ENCODE peak calls at places on chromosomes 13 and 19, in seven cellular contexts. G, V, F, R, H, I and K are unnamed samples.

GRCh38 chr19:6772028-6772865 is at the start of gene VAV1:
- DNase-seq in V (peak), G (no peak), H (no peak), F (peak), I (no peak), R (no peak), K (peak)

GRCh38 chr13:24742294-24742693 is 21.7 kb upstream of the RNF17 start:
- DNase-seq in H (no peak), F (no peak), V (no peak), I (no peak), R (no peak), G (no peak), K (no peak)

GRCh38 chr19:46967578-46968018 is 52.0 kb upstream of the NPAS1 start:
- DNase-seq in G (no peak), V (no peak), H (no peak), I (no peak), F (no peak), R (peak), K (no peak)

GRCh38 chr19:42248270-42249148 is 6.1 kb upstream of the GSK3A start:
- DNase-seq in V (no peak), G (no peak), R (no peak), I (no peak), H (no peak), F (no peak), K (no peak)

GRCh38 chr13:75101997-75102720 is 379.8 kb downstream of the TBC1D4 start:
- DNase-seq in I (no peak), G (no peak), H (no peak), V (no peak), R (no peak), F (no peak), K (no peak)

GRCh38 chr13:45321230-45321629 is 19.8 kb downstream of the TPT1 start:
- DNase-seq in G (no peak), I (no peak), H (no peak), V (no peak), R (no peak), F (no peak), K (no peak)

GRCh38 chr19:15425321-15425950 is 6.6 kb upstream of the AKAP8L start:
- DNase-seq in H (no peak), I (no peak), G (no peak), R (no peak), F (no peak), V (peak), K (no peak)

GRCh38 chr13:20312292-20312691 is 80.2 kb upstream of the GJB6 start:
- DNase-seq in R (no peak), I (no peak), F (no peak), H (no peak), V (no peak), G (no peak), K (no peak)

GRCh38 chr19:30236006-30236405 is 136.2 kb upstream of the ZNF536 start:
- DNase-seq in H (no peak), I (no peak), V (no peak), R (no peak), G (peak), F (no peak), K (no peak)

GRCh38 chr13:45511310-45512147 is 46.8 kb downstream of the COG3 start:
- DNase-seq in G (no peak), F (peak), V (peak), R (peak), H (peak), I (no peak), K (peak)

GRCh38 chr19:55345818-55346724 is 6.4 kb downstream of the KMT5C start:
- DNase-seq in R (peak), G (no peak), I (no peak), H (peak), F (no peak), V (no peak), K (no peak)

GRCh38 chr13:110520431-110521295 is 40.9 kb downstream of the RAB20 start:
- DNase-seq in H (peak), V (no peak), I (no peak), F (no peak), R (peak), G (peak), K (no peak)

GRCh38 chr19:6393982-6394412 is 1.0 kb upstream of the GTF2F1 start:
- DNase-seq in F (no peak), H (no peak), G (peak), I (no peak), R (no peak), V (no peak), K (no peak)

GRCh38 chr13:38902551-38902950 is 88.1 kb downstream of the STOML3 start:
- DNase-seq in G (no peak), F (no peak), I (no peak), H (no peak), R (no peak), V (no peak), K (no peak)

GRCh38 chr13:78589206-78589605 is 14.1 kb downstream of the POU4F1 start:
- DNase-seq in H (no peak), V (no peak), R (peak), I (peak), G (no peak), F (no peak), K (peak)

GRCh38 chr13:66689037-66689619 is 541.0 kb downstream of the PCDH9 start:
- DNase-seq in I (no peak), G (no peak), H (no peak), R (no peak), F (no peak), V (no peak), K (no peak)

GRCh38 chr13:98626298-98626940 is 49.5 kb upstream of the STK24 start:
- DNase-seq in F (no peak), R (no peak), G (no peak), H (no peak), I (peak), V (no peak), K (no peak)

GRCh38 chr19:15225797-15226196 is 6.5 kb downstream of the EPHX3 start:
- DNase-seq in R (no peak), F (no peak), V (no peak), G (no peak), I (no peak), H (no peak), K (no peak)

GRCh38 chr13:93953856-93954255 is 525.6 kb downstream of the DCT start:
- DNase-seq in F (no peak), H (no peak), I (no peak), G (no peak), V (no peak), R (no peak), K (no peak)

GRCh38 chr19:40808021-40808325 is 9.0 kb downstream of the EGLN2 start:
- DNase-seq in F (no peak), V (no peak), R (no peak), H (no peak), G (no peak), I (no peak), K (no peak)

GRCh38 chr19:14072535-14073231 is at the start of gene MISP3:
- DNase-seq in F (peak), R (peak), I (no peak), V (peak), H (peak), G (no peak), K (peak)

GRCh38 chr13:104485571-104485970 is 1419.4 kb upstream of the SLC10A2 start:
- DNase-seq in G (no peak), F (no peak), H (no peak), I (no peak), V (no peak), R (no peak), K (no peak)

GRCh38 chr13:28179974-28180373 is 41.6 kb downstream of the PAN3 start:
- DNase-seq in F (no peak), R (no peak), H (no peak), V (no peak), G (no peak), I (no peak), K (no peak)

DNA sequence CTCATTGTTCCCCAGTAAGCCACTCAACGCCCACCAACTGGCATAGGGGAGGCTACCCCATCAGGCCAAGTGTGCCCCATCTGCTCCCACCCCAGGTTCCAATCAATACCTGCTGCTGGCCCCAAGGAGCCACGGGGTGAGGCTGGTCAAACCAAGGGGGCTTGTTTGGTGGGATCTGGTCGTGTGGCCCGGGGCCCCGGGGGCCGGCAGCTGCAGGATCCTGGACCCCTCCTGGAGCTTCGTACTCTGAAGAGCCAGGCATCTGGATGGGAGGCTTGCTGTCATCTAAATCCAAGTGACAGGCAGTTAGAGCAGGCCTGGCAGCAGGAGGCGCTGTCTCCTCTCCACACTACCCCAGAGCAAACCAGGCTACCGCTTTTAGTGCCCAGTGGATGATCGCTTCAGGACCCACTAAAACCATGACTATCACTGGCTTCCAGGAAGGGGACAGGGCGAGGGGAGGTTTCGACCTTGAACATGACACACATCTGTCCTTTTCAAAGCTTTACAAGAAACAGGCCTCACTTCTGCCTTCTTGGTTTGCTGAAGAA is 14.2 kb downstream of the CHERP start:
- DNase-seq in I (peak), G (no peak), R (no peak), F (no peak), V (peak), H (peak), K (no peak)
- TF ChIP-seq CTCF in I (peak), G (no peak), R (peak), F (peak), V (peak), H (peak), K (peak)

DNA sequence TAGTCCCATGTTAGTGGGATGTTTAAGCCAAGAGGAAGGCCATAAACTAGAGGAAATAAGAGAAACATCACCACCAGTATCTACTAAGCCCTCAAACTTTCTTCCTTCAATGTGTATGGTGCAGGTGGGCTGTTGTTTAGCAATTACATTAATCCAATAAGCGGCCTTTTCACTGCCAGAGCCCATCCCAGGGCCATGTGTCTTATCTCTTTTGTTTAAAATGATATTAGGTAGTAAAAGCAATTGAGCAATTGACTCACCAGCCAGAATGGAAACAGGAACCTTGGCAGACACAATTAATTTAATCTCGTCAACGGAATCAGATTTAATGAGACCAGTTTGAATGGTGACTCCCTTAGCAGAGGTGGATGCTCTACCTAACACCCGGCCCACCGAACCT is 1503.5 kb downstream of the UQCRFS1 start:
- DNase-seq in H (no peak), V (no peak), R (no peak), G (no peak), I (no peak), F (no peak), K (no peak)
- TF ChIP-seq CTCF in H (no peak), V (no peak), R (no peak), G (no peak), I (no peak), F (no peak), K (no peak)

GRCh38 chr19:11321206-11322126 is 18.0 kb downstream of the RAB3D start:
- DNase-seq in H (no peak), R (no peak), I (no peak), V (no peak), G (no peak), F (no peak), K (no peak)
- TF ChIP-seq CTCF in H (no peak), R (no peak), I (peak), V (no peak), G (no peak), F (no peak), K (peak)

GRCh38 chr19:413756-414420 is 4.9 kb upstream of the C2CD4C start:
- DNase-seq in I (no peak), H (peak), F (no peak), G (no peak), R (no peak), V (no peak), K (no peak)

GRCh38 chr19:412356-413355 is 3.7 kb upstream of the C2CD4C start:
- DNase-seq in H (peak), I (peak), F (no peak), R (no peak), G (no peak), V (no peak), K (no peak)

GRCh38 chr19:410243-410781 is 1.4 kb upstream of the C2CD4C start:
- DNase-seq in G (no peak), I (peak), R (no peak), V (no peak), H (peak), F (no peak), K (no peak)

GRCh38 chr19:409515-410242 is 732 bp upstream of the C2CD4C start:
- DNase-seq in I (peak), R (no peak), H (no peak), F (no peak), V (peak), G (peak), K (no peak)

DNA sequence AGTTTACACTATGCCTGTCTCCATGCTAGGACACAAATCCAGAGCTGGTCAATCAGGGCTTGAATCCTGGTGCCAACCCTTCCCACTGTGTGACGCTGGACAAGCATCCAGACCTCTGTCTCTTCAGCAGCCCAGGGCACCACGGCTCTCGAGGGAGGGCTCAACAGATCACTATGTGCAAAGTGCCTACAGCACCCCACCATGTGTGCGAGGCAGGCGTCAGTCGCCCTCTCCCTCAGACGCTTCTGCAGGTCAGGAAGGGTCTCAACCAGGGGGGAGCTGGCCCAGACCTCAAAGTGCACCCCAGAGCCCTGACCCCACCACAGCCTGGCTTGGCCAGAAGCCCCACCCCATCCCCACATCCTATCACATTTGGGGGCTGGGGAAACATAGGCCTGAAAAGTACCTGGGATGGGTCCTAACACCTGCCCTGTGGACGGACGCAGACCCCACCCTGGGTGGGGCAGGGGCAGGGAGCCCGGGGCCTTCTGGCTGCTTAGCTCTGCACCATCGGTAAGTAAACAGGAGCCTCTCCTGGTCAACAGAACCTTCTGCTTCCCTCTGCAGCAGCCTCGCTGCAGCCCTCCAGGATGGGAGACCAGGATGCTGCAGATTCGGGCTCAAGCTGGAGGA is 2.9 kb upstream of the C2CD4C start:
- DNase-seq in R (no peak), V (no peak), F (no peak), I (peak), H (peak), G (no peak), K (no peak)
- TF ChIP-seq CTCF in R (no peak), V (no peak), F (no peak), I (no peak), H (no peak), G (no peak), K (no peak)

GRCh38 chr13:41505209-41505835 is 48.0 kb downstream of the RGCC start:
- DNase-seq in H (no peak), G (no peak), V (no peak), R (no peak), F (no peak), I (no peak), K (no peak)
- TF ChIP-seq CTCF in H (no peak), G (no peak), V (no peak), R (no peak), F (no peak), I (no peak), K (no peak)

GRCh38 chr13:95698047-95698749 is 21.3 kb downstream of the DNAJC3 start:
- DNase-seq in F (no peak), G (no peak), I (no peak), V (no peak), H (no peak), R (no peak), K (no peak)
- TF ChIP-seq CTCF in F (no peak), G (no peak), I (peak), V (no peak), H (peak), R (no peak), K (no peak)

GRCh38 chr19:49113762-49114629 is at the start of gene LIN7B:
- DNase-seq in V (peak), G (peak), F (peak), R (peak), H (peak), I (peak), K (peak)
- TF ChIP-seq CTCF in V (peak), G (peak), F (no peak), R (peak), H (peak), I (peak), K (peak)